ENCODE peak calls at places on chromosomes 2 and 18, in four cellular contexts. One of them, this sample, is unnamed.

GRCh38 chr2:53945538-53945937 is 25.3 kb downstream of the PSME4 start:
- DNase-seq in adipocyte: peak; percentile 31
- DNase-seq in SK-N-SH: no peak
- DNase-seq in uterus: no peak
- DNase-seq in this sample: no peak

GRCh38 chr18:70363861-70364260 is 75.0 kb downstream of the SOCS6 start:
- DNase-seq in adipocyte: peak; percentile 16
- DNase-seq in SK-N-SH: no peak
- DNase-seq in uterus: no peak
- DNase-seq in this sample: no peak

GRCh38 chr18:57780318-57781127 is 22.6 kb downstream of the ATP8B1 start:
- DNase-seq in adipocyte: peak; percentile 74
- DNase-seq in SK-N-SH: no peak
- DNase-seq in uterus: no peak
- DNase-seq in this sample: no peak

GRCh38 chr2:154696771-154697170 is 1.7 kb upstream of the KCNJ3 start:
- DNase-seq in adipocyte: no peak
- DNase-seq in SK-N-SH: no peak
- DNase-seq in uterus: no peak
- DNase-seq in this sample: no peak

GRCh38 chr2:127081826-127082633 is 24.9 kb downstream of the BIN1 start:
- DNase-seq in adipocyte: no peak
- DNase-seq in SK-N-SH: no peak
- DNase-seq in uterus: peak; percentile 73
- DNase-seq in this sample: no peak

GRCh38 chr2:162677476-162677875 is 161.1 kb downstream of the KCNH7 start:
- DNase-seq in adipocyte: peak; percentile 7
- DNase-seq in SK-N-SH: no peak
- DNase-seq in uterus: no peak
- DNase-seq in this sample: no peak

GRCh38 chr2:78718483-78718882 is 307.0 kb upstream of the REG3G start:
- DNase-seq in adipocyte: no peak
- DNase-seq in SK-N-SH: no peak
- DNase-seq in uterus: no peak
- DNase-seq in this sample: no peak

GRCh38 chr2:178163395-178163794 is 30.9 kb upstream of the OSBPL6 start:
- DNase-seq in adipocyte: no peak
- DNase-seq in SK-N-SH: no peak
- DNase-seq in uterus: no peak
- DNase-seq in this sample: peak; percentile 5

GRCh38 chr2:47303341-47304148 is 99.4 kb upstream of the MSH2 start:
- DNase-seq in adipocyte: peak; percentile 23
- DNase-seq in SK-N-SH: no peak
- DNase-seq in uterus: no peak
- DNase-seq in this sample: no peak

GRCh38 chr18:77201508-77201907 is 48.1 kb upstream of the GALR1 start:
- DNase-seq in adipocyte: no peak
- DNase-seq in SK-N-SH: no peak
- DNase-seq in uterus: no peak
- DNase-seq in this sample: no peak

GRCh38 chr2:137192366-137193315 is 427.3 kb downstream of the THSD7B start:
- DNase-seq in adipocyte: peak; percentile 22
- DNase-seq in SK-N-SH: no peak
- DNase-seq in uterus: no peak
- DNase-seq in this sample: peak; percentile 53

DNA sequence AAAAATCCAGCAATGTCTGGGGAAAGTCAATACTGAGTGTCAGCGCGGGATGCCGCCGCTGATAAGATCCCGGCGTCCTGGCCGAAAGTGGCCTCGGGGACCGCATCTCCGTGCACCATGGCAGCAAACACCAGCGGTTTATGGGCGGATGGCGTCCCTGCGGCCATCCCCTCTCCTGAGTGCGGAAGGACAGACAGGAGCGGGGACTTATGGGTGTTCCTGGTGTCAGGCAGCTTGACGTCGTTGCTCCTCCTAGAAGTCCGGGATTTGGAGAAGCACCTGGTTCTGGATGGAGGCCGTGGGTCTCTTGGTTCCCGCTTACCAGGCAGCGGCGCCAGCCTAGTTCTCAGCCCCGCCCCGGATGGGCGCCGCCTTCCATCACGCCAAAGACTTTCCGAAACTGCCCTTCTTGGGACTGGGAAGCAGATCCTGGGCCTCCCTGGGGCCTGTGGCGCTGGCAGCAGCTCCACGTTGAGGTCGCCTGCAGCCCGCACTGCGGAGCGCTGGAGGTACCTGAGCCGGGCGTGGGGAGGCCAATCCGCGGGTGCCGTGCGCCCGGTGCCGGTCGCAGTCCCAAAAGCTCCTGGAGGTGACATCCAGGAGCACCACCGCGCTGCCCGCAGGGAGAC is 119.1 kb downstream of the CCDC74A start:
- DNase-seq in adipocyte: no peak
- DNase-seq in SK-N-SH: no peak
- DNase-seq in uterus: no peak
- DNase-seq in this sample: no peak
- H3K4me3 ChIP-seq in adipocyte: peak overlapping the region; percentile 68
- H3K4me3 ChIP-seq in SK-N-SH: no peak overlapping the region
- H3K4me3 ChIP-seq in uterus: no peak overlapping the region
- H3K4me3 ChIP-seq in this sample: no peak overlapping the region

GRCh38 chr2:62966995-62967394 is 83.6 kb upstream of the OTX1 start:
- DNase-seq in adipocyte: no peak
- DNase-seq in SK-N-SH: peak; percentile 11
- DNase-seq in uterus: no peak
- DNase-seq in this sample: no peak
- H3K9me3 ChIP-seq in adipocyte: no peaks in the 10 kb centered on the region
- H3K9me3 ChIP-seq in SK-N-SH: no peaks in the 10 kb centered on the region
- H3K9me3 ChIP-seq in uterus: no peaks in the 10 kb centered on the region
- H3K9me3 ChIP-seq in this sample: no peaks in the 10 kb centered on the region

DNA sequence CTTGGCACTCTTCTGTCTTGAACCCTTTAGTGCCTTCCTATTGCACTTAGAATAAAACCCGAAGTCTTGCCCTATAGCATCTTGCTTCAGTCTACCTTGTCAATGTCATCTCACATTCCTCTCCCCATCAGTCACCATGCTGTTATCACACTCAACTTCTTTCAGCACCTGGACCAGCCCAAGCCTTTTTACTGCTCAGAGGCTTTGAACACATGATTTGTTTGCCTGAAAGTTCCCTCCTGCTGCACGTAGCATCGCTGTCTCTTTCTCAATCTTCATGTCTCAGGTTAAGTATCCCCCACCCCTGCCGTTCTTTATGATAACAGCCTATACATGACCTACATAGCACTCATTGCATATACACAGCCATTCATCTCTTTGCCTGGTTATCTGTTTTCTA is 41.3 kb upstream of the LGALSL start:
- DNase-seq in adipocyte: no peak
- DNase-seq in SK-N-SH: no peak
- DNase-seq in uterus: no peak
- DNase-seq in this sample: no peak
- H3K27me3 ChIP-seq in adipocyte: peaks cover 14% of the 10 kb centered on the region
- H3K27me3 ChIP-seq in SK-N-SH: peaks cover 6% of the 10 kb centered on the region
- H3K27me3 ChIP-seq in uterus: no peaks in the 10 kb centered on the region
- H3K27me3 ChIP-seq in this sample: no peaks in the 10 kb centered on the region

GRCh38 chr18:35407871-35408481 is 30.8 kb upstream of the ZNF396 start:
- DNase-seq in adipocyte: peak; percentile 93
- DNase-seq in SK-N-SH: peak; percentile 62
- DNase-seq in uterus: peak; percentile 39
- DNase-seq in this sample: peak; percentile 11
- H3K4me3 ChIP-seq in adipocyte: no peak overlapping the region
- H3K4me3 ChIP-seq in SK-N-SH: no peak overlapping the region
- H3K4me3 ChIP-seq in uterus: no peak overlapping the region
- H3K4me3 ChIP-seq in this sample: no peak overlapping the region

GRCh38 chr2:229252280-229252679 is 18.8 kb downstream of the PID1 start:
- DNase-seq in adipocyte: no peak
- DNase-seq in SK-N-SH: no peak
- DNase-seq in uterus: no peak
- DNase-seq in this sample: no peak
- H3K9me3 ChIP-seq in adipocyte: no peaks in the 10 kb centered on the region
- H3K9me3 ChIP-seq in SK-N-SH: no peaks in the 10 kb centered on the region
- H3K9me3 ChIP-seq in uterus: no peaks in the 10 kb centered on the region
- H3K9me3 ChIP-seq in this sample: no peaks in the 10 kb centered on the region

This sample was measured in MG63.